ENCODE peak calls at places on chromosomes 13 and 19, in seven cellular contexts. D is stomach, U is PC-3, Z is tibial artery, B is OCI-LY7, R is cardiac muscle cell, L is PC-9. A is an unnamed sample. For H3K9me3, the result is how much of the 10 kb centered on the place peaks cover.

GRCh38 chr13:48843630-48844380 is 131.9 kb upstream of the FNDC3A start:
- DNase-seq in D (no peak), U (no peak), Z (no peak), B (no peak), R (no peak), L (no peak), A (no peak)

GRCh38 chr13:83620535-83621220 is 261.6 kb downstream of the SLITRK1 start:
- DNase-seq in D (no peak), U (peak), Z (no peak), B (no peak), R (no peak), L (no peak), A (no peak)

GRCh38 chr13:99657848-99658265 is 156.6 kb downstream of the TM9SF2 start:
- DNase-seq in D (peak), U (no peak), Z (peak), B (no peak), R (peak), L (no peak), A (peak)

GRCh38 chr13:43492745-43493144 is 294.0 kb downstream of the ENOX1 start:
- DNase-seq in D (no peak), U (no peak), Z (no peak), B (no peak), R (no peak), L (no peak), A (no peak)

GRCh38 chr13:20882206-20882605 is 20.3 kb downstream of the XPO4 start:
- DNase-seq in D (no peak), U (no peak), Z (no peak), B (no peak), R (no peak), L (no peak), A (peak)

GRCh38 chr13:105135852-105136251 is 1399.6 kb downstream of the EFNB2 start:
- DNase-seq in D (no peak), U (no peak), Z (no peak), B (no peak), R (no peak), L (no peak), A (no peak)

GRCh38 chr13:23901365-23901764 is 4.1 kb upstream of the C1QTNF9B start:
- DNase-seq in D (no peak), U (peak), Z (no peak), B (no peak), R (no peak), L (no peak), A (no peak)

GRCh38 chr13:24916464-24916863 is 152.5 kb downstream of the RNF17 start:
- DNase-seq in D (no peak), U (no peak), Z (no peak), B (no peak), R (no peak), L (no peak), A (no peak)

GRCh38 chr13:50513528-50513863 is 330.0 kb downstream of the DLEU7 start:
- DNase-seq in D (no peak), U (no peak), Z (no peak), B (peak), R (no peak), L (no peak), A (no peak)

GRCh38 chr13:22934744-22935523 is 245.8 kb upstream of the SGCG start:
- DNase-seq in D (no peak), U (no peak), Z (no peak), B (no peak), R (no peak), L (no peak), A (no peak)

DNA sequence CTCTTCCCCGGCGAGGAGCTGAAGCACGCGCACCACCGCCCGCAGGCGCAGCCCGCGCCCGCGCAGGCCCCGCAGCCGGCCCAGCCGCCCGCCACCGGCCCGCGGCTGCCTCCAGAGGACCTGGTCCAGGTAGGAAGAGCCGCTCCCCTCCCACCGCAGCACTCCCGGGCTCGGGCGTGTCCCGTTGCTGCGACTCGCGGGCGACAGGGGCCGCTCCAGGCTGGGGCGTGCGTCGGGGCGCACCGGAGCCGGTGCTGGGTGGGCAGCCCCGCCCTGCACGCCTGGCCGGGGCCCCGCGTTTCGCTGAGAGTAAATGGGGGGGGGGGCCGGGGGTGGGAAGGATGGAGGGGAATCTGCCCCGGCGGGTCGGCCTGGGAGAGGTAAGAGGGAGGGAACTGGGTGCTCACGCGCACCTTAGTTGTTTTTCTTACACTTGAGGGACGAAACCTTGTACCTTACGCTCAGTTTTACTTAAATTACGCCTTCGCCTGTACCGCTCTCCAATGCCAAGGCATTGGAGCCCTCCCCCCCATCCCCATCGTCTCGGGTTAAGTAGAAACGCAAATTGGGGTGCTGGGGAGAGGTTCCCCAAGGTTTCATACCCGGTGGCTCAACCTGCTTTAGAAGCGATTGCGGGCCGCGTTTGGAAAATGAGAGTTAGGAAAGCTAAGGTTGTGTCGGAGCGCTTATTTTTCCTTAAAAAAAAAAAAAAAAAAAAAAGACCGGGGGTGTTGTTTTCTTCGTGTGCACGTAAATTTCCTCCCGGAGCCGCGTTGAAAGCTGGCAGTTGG is 850 bp downstream of the KLF5 start:
- DNase-seq in D (peak), U (peak), Z (peak), B (peak), R (peak), L (peak), A (peak)
- TF ChIP-seq CTCF in D (no peak), U (no peak), Z (no peak), B (no peak), R (no peak), L (no peak), A (peak)

DNA sequence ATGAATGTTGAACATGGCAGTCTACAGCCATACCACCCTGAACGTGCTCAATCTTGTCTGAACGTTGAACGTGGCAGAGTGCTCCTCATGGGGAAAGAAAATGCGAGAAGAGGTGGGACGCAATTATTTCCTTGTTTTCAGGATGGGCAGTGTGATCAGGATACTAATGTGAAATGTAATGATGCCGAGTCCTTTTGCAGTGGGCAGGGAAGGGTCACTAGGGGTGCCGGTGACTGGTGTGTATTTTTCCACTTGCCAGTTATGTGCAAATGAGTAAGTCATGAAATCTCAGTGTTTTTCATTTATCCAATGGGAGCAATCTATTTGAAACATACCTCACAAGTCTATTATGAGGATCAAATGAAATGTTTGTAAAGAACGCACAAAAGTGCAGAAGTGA is 84.8 kb downstream of the LNX2 start:
- DNase-seq in D (no peak), U (no peak), Z (no peak), B (no peak), R (no peak), L (no peak), A (peak)
- H3K27ac ChIP-seq in D (no peak), U (no peak), Z (no peak), B (no peak), R (no peak), L (no peak), A (no peak)

GRCh38 chr19:30464162-30464561 is 92.0 kb downstream of the ZNF536 start:
- DNase-seq in D (no peak), U (no peak), Z (no peak), B (no peak), R (no peak), L (no peak), A (no peak)

GRCh38 chr19:30457484-30457883 is 85.3 kb downstream of the ZNF536 start:
- DNase-seq in D (no peak), U (no peak), Z (no peak), B (no peak), R (no peak), L (no peak), A (no peak)

GRCh38 chr19:30455881-30456280 is 83.7 kb downstream of the ZNF536 start:
- DNase-seq in D (no peak), U (no peak), Z (no peak), B (no peak), R (no peak), L (no peak), A (no peak)

DNA sequence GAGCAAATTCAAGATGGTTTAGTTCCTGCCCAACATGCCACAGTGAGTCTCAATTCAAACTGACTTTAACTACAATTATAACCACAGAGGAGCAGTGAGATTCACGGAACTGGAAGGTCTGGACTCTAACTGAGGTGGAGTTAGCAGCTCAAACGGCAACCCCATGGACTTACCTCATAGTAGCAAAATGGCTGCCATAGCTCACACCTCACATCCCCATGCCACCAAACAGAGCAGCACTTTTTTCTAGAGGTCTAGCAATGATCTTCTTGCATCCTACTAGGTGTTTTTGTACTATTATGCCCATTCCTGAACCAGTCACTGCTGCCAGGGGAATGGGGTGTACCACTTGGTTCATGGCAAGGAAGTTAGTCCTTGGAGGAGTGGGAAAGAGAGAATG is 87.7 kb downstream of the ZNF536 start:
- DNase-seq in D (no peak), U (no peak), Z (no peak), B (no peak), R (no peak), L (no peak), A (no peak)
- H3K9me3 ChIP-seq in D (under half), U (under half), Z (under half), B (under half), R (under half), L (under half), A (under half)

GRCh38 chr13:29384466-29384865 is 211.0 kb downstream of the SLC7A1 start:
- DNase-seq in D (no peak), U (no peak), Z (no peak), B (no peak), R (peak), L (no peak), A (no peak)

GRCh38 chr13:29382021-29382420 is 213.5 kb downstream of the SLC7A1 start:
- DNase-seq in D (no peak), U (no peak), Z (no peak), B (no peak), R (no peak), L (no peak), A (no peak)

GRCh38 chr13:29383476-29383875 is 212.0 kb downstream of the SLC7A1 start:
- DNase-seq in D (no peak), U (no peak), Z (no peak), B (no peak), R (no peak), L (no peak), A (no peak)

GRCh38 chr13:29379281-29379680 is 216.2 kb downstream of the SLC7A1 start:
- DNase-seq in D (no peak), U (no peak), Z (no peak), B (no peak), R (no peak), L (no peak), A (no peak)
- TF ChIP-seq CTCF in D (no peak), U (no peak), Z (no peak), B (no peak), R (no peak), L (no peak), A (peak)

DNA sequence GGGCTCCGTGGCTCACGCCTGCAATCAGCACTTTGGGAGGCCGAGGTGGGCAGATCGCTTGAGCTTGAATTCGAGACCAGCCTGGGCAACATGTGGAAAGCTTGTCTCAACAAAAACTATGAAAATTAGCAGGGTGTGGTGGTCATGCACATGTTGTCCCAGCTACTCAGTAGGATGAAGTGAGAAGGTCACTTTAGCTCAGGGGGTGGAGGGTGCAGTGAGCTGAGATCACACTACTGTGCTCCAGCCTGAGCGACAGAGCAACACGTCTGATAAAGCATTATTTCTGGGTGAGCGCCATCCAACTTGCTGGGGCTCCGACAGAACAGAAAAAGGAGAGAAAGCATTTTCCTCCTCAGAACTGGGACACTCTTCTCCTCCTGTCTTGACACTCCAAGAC is 7.4 kb upstream of the ILF3 start:
- DNase-seq in D (no peak), U (no peak), Z (no peak), B (no peak), R (no peak), L (no peak), A (no peak)
- H3K27ac ChIP-seq in D (peak), U (no peak), Z (no peak), B (no peak), R (no peak), L (no peak), A (no peak)

GRCh38 chr13:19052180-19052579 is 129.4 kb downstream of the TUBA3C start:
- DNase-seq in D (no peak), U (no peak), Z (no peak), B (no peak), R (no peak), L (no peak), A (no peak)

GRCh38 chr13:19050901-19051300 is 130.7 kb downstream of the TUBA3C start:
- DNase-seq in D (no peak), U (no peak), Z (no peak), B (no peak), R (no peak), L (no peak), A (no peak)

GRCh38 chr13:19053561-19053960 is 128.1 kb downstream of the TUBA3C start:
- DNase-seq in D (no peak), U (no peak), Z (no peak), B (no peak), R (no peak), L (no peak), A (no peak)

GRCh38 chr13:19055611-19056010 is 126.0 kb downstream of the TUBA3C start:
- DNase-seq in D (no peak), U (no peak), Z (no peak), B (no peak), R (no peak), L (no peak), A (no peak)

DNA sequence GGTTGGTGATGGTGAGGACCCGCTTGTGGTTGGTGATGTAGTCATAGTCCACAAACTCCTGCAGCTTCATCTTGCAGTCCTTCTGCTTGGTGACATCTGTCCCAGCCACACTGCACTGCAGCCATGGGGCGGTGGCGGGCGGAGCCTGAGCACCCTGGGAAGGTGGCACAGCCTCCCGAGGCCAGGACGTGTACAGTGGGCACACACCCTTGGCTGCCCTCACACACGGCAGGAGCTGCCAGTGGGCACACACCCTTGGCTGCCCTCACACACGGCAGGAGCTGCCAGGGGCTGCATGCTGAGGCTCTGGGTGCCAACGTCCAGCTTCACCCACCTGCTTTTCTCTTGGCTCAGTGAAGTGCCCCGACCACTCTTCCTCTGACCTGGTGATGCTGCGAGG is 128.7 kb downstream of the TUBA3C start:
- DNase-seq in D (no peak), U (no peak), Z (no peak), B (no peak), R (no peak), L (no peak), A (no peak)
- H3K9me3 ChIP-seq in D (under half), U (under half), Z (under half), B (under half), R (under half), L (under half), A (under half)

DNA sequence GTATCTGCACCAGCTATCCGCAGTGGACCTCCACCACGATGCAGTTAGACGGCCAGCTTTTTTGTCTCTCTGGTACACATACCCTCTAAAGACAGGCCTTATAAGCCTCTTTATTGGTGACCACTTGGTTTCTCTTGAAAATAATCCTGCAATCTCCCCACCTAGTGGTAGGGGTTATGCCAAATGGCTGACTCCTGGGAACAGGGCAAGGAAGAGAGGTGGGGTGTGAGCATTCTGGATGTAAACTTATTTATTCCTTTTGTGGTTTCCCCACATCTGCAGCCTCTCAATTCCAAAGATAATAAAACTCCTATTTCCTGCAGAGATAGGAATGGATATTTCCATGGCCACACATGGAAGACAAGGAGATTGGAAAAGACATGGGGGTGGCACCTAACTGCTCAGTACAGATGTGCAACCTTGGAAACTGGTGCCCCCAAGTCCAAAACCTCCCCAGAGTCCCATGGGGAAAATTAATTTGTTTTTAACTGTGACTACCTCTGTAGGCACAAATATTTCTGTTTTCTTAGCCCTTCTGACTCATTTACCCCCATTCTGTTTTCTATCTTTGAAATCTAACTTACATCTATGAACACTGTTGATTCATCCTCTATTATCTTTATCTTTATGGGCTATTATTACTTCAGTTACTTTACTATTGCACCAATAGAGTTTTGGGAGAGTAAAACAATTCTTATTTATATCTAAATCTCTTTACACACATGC is 112.7 kb upstream of the TSHZ3 start:
- DNase-seq in D (no peak), U (no peak), Z (no peak), B (no peak), R (no peak), L (no peak), A (no peak)
- TF ChIP-seq CTCF in D (no peak), U (no peak), Z (no peak), B (no peak), R (peak), L (no peak), A (no peak)

DNA sequence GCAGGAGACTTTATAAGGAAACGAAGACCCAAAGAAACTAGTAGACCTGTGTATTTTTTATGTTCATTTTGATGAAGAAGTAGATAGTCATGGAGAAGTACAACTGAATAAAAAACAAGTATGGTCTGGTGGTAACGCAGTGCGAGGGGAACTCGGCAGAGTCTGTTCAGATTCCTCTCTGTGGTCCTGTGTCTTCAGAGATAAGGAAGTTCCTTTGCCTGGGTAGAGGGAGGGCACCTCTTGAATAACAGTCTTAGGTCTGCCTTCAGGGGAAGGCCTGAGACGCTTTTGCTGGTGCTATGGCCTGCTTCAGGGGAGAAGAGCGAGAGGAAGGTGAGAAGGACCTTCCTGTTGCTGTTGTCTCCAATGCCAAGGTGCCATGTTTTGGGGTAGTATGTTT is 25.9 kb upstream of the SLC46A3 start:
- DNase-seq in D (no peak), U (no peak), Z (no peak), B (no peak), R (no peak), L (no peak), A (no peak)
- H3K27ac ChIP-seq in D (no peak), U (no peak), Z (no peak), B (no peak), R (no peak), L (no peak), A (no peak)

GRCh38 chr19:37362733-37363132 is 8.2 kb upstream of the ZNF527 start:
- DNase-seq in D (no peak), U (no peak), Z (no peak), B (peak), R (peak), L (no peak), A (peak)
- H3K9me3 ChIP-seq in D (under half), U (under half), Z (under half), B (under half), R (under half), L (under half), A (under half)

GRCh38 chr19:12937243-12938053 is 961 bp upstream of the CALR start:
- DNase-seq in D (peak), U (peak), Z (peak), B (peak), R (peak), L (no peak), A (peak)
- TF ChIP-seq CTCF in D (no peak), U (no peak), Z (no peak), B (peak), R (no peak), L (no peak), A (no peak)